ENCODE peak calls at places on chromosomes 6 and 20, in seven cellular contexts. One of them, this sample, is unnamed.

GRCh38 chr20:47232518-47232917 is 124.0 kb downstream of the ZMYND8 start:
- DNase-seq in IMR-90: no peak
- DNase-seq in H1: no peak
- DNase-seq in mesendoderm: no peak
- DNase-seq in H9: no peak
- DNase-seq in neuronal stem cell: no peak
- DNase-seq in mesenchymal stem cell: no peak
- DNase-seq in this sample: no peak

GRCh38 chr6:18471232-18471964 is 84.2 kb downstream of the RNF144B start:
- DNase-seq in IMR-90: no peak
- DNase-seq in H1: no peak
- DNase-seq in mesendoderm: no peak
- DNase-seq in H9: no peak
- DNase-seq in neuronal stem cell: no peak
- DNase-seq in mesenchymal stem cell: no peak
- DNase-seq in this sample: no peak

GRCh38 chr6:161133973-161134372 is 139.9 kb downstream of the AGPAT4 start:
- DNase-seq in IMR-90: no peak
- DNase-seq in H1: no peak
- DNase-seq in mesendoderm: no peak
- DNase-seq in H9: no peak
- DNase-seq in neuronal stem cell: no peak
- DNase-seq in mesenchymal stem cell: no peak
- DNase-seq in this sample: no peak

GRCh38 chr20:19735446-19735845 is 22.6 kb upstream of the RIN2 start:
- DNase-seq in IMR-90: peak; percentile 73
- DNase-seq in H1: no peak
- DNase-seq in mesendoderm: peak; percentile 73
- DNase-seq in H9: peak; percentile 48
- DNase-seq in neuronal stem cell: no peak
- DNase-seq in mesenchymal stem cell: peak; percentile 90
- DNase-seq in this sample: peak; percentile 62

GRCh38 chr6:1758076-1758679 is 148.5 kb downstream of the FOXC1 start:
- DNase-seq in IMR-90: peak; percentile 36
- DNase-seq in H1: no peak
- DNase-seq in mesendoderm: peak; percentile 91
- DNase-seq in H9: no peak
- DNase-seq in neuronal stem cell: no peak
- DNase-seq in mesenchymal stem cell: no peak
- DNase-seq in this sample: no peak

GRCh38 chr20:78338-78737 is 9.1 kb upstream of the DEFB125 start:
- DNase-seq in IMR-90: no peak
- DNase-seq in H1: no peak
- DNase-seq in mesendoderm: no peak
- DNase-seq in H9: no peak
- DNase-seq in neuronal stem cell: no peak
- DNase-seq in mesenchymal stem cell: no peak
- DNase-seq in this sample: no peak

GRCh38 chr20:34907616-34908469 is 31.4 kb downstream of the ACSS2 start:
- DNase-seq in IMR-90: peak; percentile 92
- DNase-seq in H1: no peak
- DNase-seq in mesendoderm: no peak
- DNase-seq in H9: no peak
- DNase-seq in neuronal stem cell: no peak
- DNase-seq in mesenchymal stem cell: peak; percentile 94
- DNase-seq in this sample: no peak

GRCh38 chr6:100461273-100461919 is 3.3 kb downstream of the SIM1 start:
- DNase-seq in IMR-90: no peak
- DNase-seq in H1: no peak
- DNase-seq in mesendoderm: peak; percentile 60
- DNase-seq in H9: peak; percentile 69
- DNase-seq in neuronal stem cell: peak; percentile 59
- DNase-seq in mesenchymal stem cell: peak; percentile 41
- DNase-seq in this sample: peak; percentile 26

GRCh38 chr20:47713163-47713562 is 72.1 kb downstream of the SULF2 start:
- DNase-seq in IMR-90: no peak
- DNase-seq in H1: no peak
- DNase-seq in mesendoderm: no peak
- DNase-seq in H9: no peak
- DNase-seq in neuronal stem cell: no peak
- DNase-seq in mesenchymal stem cell: no peak
- DNase-seq in this sample: no peak

GRCh38 chr6:149779644-149779963 is 30.1 kb downstream of the PCMT1 start:
- DNase-seq in IMR-90: no peak
- DNase-seq in H1: no peak
- DNase-seq in mesendoderm: no peak
- DNase-seq in H9: no peak
- DNase-seq in neuronal stem cell: no peak
- DNase-seq in mesenchymal stem cell: no peak
- DNase-seq in this sample: peak; percentile 46

GRCh38 chr6:162181741-162182401 is 545.7 kb downstream of the PRKN start:
- DNase-seq in IMR-90: no peak
- DNase-seq in H1: no peak
- DNase-seq in mesendoderm: no peak
- DNase-seq in H9: no peak
- DNase-seq in neuronal stem cell: no peak
- DNase-seq in mesenchymal stem cell: no peak
- DNase-seq in this sample: peak; percentile 20

GRCh38 chr6:23176883-23177282 is 607.5 kb downstream of the HDGFL1 start:
- DNase-seq in IMR-90: no peak
- DNase-seq in H1: no peak
- DNase-seq in mesendoderm: no peak
- DNase-seq in H9: no peak
- DNase-seq in neuronal stem cell: no peak
- DNase-seq in mesenchymal stem cell: no peak
- DNase-seq in this sample: peak; percentile 33

GRCh38 chr6:112701201-112701600 is 354.1 kb downstream of the RFPL4B start:
- DNase-seq in IMR-90: peak; percentile 62
- DNase-seq in H1: no peak
- DNase-seq in mesendoderm: peak; percentile 4
- DNase-seq in H9: no peak
- DNase-seq in neuronal stem cell: no peak
- DNase-seq in mesenchymal stem cell: peak; percentile 18
- DNase-seq in this sample: no peak

GRCh38 chr6:136955123-136955522 is 33.0 kb downstream of the SLC35D3 start:
- DNase-seq in IMR-90: no peak
- DNase-seq in H1: no peak
- DNase-seq in mesendoderm: no peak
- DNase-seq in H9: no peak
- DNase-seq in neuronal stem cell: no peak
- DNase-seq in mesenchymal stem cell: no peak
- DNase-seq in this sample: no peak

GRCh38 chr20:6654490-6655247 is 112.8 kb upstream of the BMP2 start:
- DNase-seq in IMR-90: no peak
- DNase-seq in H1: no peak
- DNase-seq in mesendoderm: no peak
- DNase-seq in H9: no peak
- DNase-seq in neuronal stem cell: no peak
- DNase-seq in mesenchymal stem cell: peak; percentile 72
- DNase-seq in this sample: no peak

GRCh38 chr6:151196571-151196970 is 43.2 kb upstream of the AKAP12 start:
- DNase-seq in IMR-90: peak; percentile 66
- DNase-seq in H1: no peak
- DNase-seq in mesendoderm: no peak
- DNase-seq in H9: no peak
- DNase-seq in neuronal stem cell: no peak
- DNase-seq in mesenchymal stem cell: peak; percentile 75
- DNase-seq in this sample: peak; percentile 59

DNA sequence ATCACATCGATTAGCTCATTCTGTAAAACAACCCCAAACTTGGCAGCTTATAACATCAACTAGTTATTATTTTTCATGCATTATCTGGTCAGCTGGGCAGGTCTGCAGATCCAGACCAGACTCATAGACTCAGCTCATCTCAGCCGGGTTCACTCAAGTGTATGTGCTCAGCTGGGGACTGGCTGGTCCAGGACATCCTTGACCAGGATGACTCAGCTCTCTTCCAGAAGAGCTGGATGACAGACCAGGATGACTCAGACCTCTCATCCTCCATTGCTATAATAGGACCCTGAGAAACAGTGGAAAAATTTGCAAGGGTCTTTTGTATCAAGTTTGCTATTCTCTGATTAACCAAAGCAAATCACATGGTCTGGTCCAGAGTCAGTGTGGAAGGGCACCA is 312.5 kb upstream of the PLCB4 start:
- DNase-seq in IMR-90: peak; percentile 96
- DNase-seq in H1: no peak
- DNase-seq in mesendoderm: peak; percentile 69
- DNase-seq in H9: no peak
- DNase-seq in neuronal stem cell: no peak
- DNase-seq in mesenchymal stem cell: peak; percentile 94
- DNase-seq in this sample: no peak
- H2BK5ac ChIP-seq in IMR-90: peak overlapping the region; percentile 69
- H2BK5ac ChIP-seq in H1: no peak overlapping the region
- H2BK5ac ChIP-seq in mesendoderm: no peak overlapping the region
- H2BK5ac ChIP-seq in H9: no peak overlapping the region
- H2BK5ac ChIP-seq in neuronal stem cell: no peak overlapping the region
- H2BK5ac ChIP-seq in mesenchymal stem cell: no peak overlapping the region
- H2BK5ac ChIP-seq in this sample: no peak overlapping the region

GRCh38 chr6:32742374-32742773 is 1.2 kb downstream of the HLA-DQA2 start:
- DNase-seq in IMR-90: no peak
- DNase-seq in H1: no peak
- DNase-seq in mesendoderm: no peak
- DNase-seq in H9: no peak
- DNase-seq in neuronal stem cell: no peak
- DNase-seq in mesenchymal stem cell: no peak
- DNase-seq in this sample: no peak
- H2BK5ac ChIP-seq in IMR-90: no peak overlapping the region
- H2BK5ac ChIP-seq in H1: no peak overlapping the region
- H2BK5ac ChIP-seq in mesendoderm: no peak overlapping the region
- H2BK5ac ChIP-seq in H9: no peak overlapping the region
- H2BK5ac ChIP-seq in neuronal stem cell: no peak overlapping the region
- H2BK5ac ChIP-seq in mesenchymal stem cell: no peak overlapping the region
- H2BK5ac ChIP-seq in this sample: no peak overlapping the region

DNA sequence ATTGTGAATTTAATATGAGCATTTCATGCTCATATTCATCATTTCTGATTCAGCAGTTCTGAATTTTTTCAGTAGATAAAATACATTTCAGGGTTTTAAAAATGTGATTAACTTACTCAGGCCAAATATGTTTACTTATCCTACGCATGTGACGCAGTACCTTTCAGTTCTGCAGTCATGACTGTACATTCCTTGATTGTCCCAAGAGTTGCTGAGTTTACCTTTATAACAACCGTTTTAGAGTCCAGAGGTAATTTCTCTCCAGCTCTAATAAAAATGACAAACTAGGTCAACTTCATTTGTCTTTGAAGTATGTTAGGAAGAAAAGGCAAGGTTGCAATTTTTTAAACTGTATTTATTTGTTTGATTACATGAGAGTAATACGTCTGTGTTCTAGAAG is 38.7 kb upstream of the UBR2 start:
- DNase-seq in IMR-90: no peak
- DNase-seq in H1: no peak
- DNase-seq in mesendoderm: no peak
- DNase-seq in H9: no peak
- DNase-seq in neuronal stem cell: no peak
- DNase-seq in mesenchymal stem cell: no peak
- DNase-seq in this sample: no peak
- H2BK5ac ChIP-seq in IMR-90: no peak overlapping the region
- H2BK5ac ChIP-seq in H1: no peak overlapping the region
- H2BK5ac ChIP-seq in mesendoderm: no peak overlapping the region
- H2BK5ac ChIP-seq in H9: no peak overlapping the region
- H2BK5ac ChIP-seq in neuronal stem cell: no peak overlapping the region
- H2BK5ac ChIP-seq in mesenchymal stem cell: no peak overlapping the region
- H2BK5ac ChIP-seq in this sample: no peak overlapping the region

GRCh38 chr20:14401479-14402138 is 64.2 kb upstream of the FLRT3 start:
- DNase-seq in IMR-90: no peak
- DNase-seq in H1: no peak
- DNase-seq in mesendoderm: no peak
- DNase-seq in H9: no peak
- DNase-seq in neuronal stem cell: peak; percentile 23
- DNase-seq in mesenchymal stem cell: no peak
- DNase-seq in this sample: no peak
- H2BK5ac ChIP-seq in IMR-90: no peak overlapping the region
- H2BK5ac ChIP-seq in H1: no peak overlapping the region
- H2BK5ac ChIP-seq in mesendoderm: no peak overlapping the region
- H2BK5ac ChIP-seq in H9: no peak overlapping the region
- H2BK5ac ChIP-seq in neuronal stem cell: no peak overlapping the region
- H2BK5ac ChIP-seq in mesenchymal stem cell: no peak overlapping the region
- H2BK5ac ChIP-seq in this sample: no peak overlapping the region

DNA sequence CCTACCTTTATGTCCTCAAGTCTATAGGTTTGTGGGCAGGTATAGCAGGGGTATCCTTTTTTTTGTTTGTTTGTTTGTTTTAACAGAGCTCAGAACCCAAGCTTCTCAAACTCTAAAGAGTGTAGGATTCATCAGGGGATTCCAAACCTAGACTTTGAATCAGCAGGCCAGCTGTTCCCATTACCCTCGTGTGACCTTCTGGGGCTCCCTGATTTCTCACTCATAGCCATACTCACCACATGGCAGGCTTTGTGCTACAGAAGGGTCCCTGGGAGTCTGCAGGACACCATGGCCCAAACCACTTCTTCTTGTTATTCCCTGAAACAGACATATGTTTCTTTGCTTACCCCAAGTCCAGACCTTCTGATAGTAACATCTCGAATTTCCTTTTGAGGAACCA is 350.8 kb upstream of the TSHZ2 start:
- DNase-seq in IMR-90: no peak
- DNase-seq in H1: no peak
- DNase-seq in mesendoderm: no peak
- DNase-seq in H9: no peak
- DNase-seq in neuronal stem cell: no peak
- DNase-seq in mesenchymal stem cell: no peak
- DNase-seq in this sample: no peak
- H2BK5ac ChIP-seq in IMR-90: no peak overlapping the region
- H2BK5ac ChIP-seq in H1: no peak overlapping the region
- H2BK5ac ChIP-seq in mesendoderm: no peak overlapping the region
- H2BK5ac ChIP-seq in H9: no peak overlapping the region
- H2BK5ac ChIP-seq in neuronal stem cell: no peak overlapping the region
- H2BK5ac ChIP-seq in mesenchymal stem cell: no peak overlapping the region
- H2BK5ac ChIP-seq in this sample: no peak overlapping the region

GRCh38 chr6:125188037-125188436 is 34.5 kb downstream of the TPD52L1 start:
- DNase-seq in IMR-90: peak; percentile 77
- DNase-seq in H1: no peak
- DNase-seq in mesendoderm: no peak
- DNase-seq in H9: no peak
- DNase-seq in neuronal stem cell: no peak
- DNase-seq in mesenchymal stem cell: peak; percentile 82
- DNase-seq in this sample: peak; percentile 51

GRCh38 chr6:125188594-125189203 is 35.1 kb downstream of the TPD52L1 start:
- DNase-seq in IMR-90: no peak
- DNase-seq in H1: no peak
- DNase-seq in mesendoderm: no peak
- DNase-seq in H9: no peak
- DNase-seq in neuronal stem cell: no peak
- DNase-seq in mesenchymal stem cell: no peak
- DNase-seq in this sample: no peak

GRCh38 chr6:125182237-125183018 is 28.9 kb downstream of the TPD52L1 start:
- DNase-seq in IMR-90: no peak
- DNase-seq in H1: no peak
- DNase-seq in mesendoderm: no peak
- DNase-seq in H9: no peak
- DNase-seq in neuronal stem cell: no peak
- DNase-seq in mesenchymal stem cell: no peak
- DNase-seq in this sample: no peak

GRCh38 chr6:125183391-125183790 is 29.8 kb downstream of the TPD52L1 start:
- DNase-seq in IMR-90: no peak
- DNase-seq in H1: no peak
- DNase-seq in mesendoderm: no peak
- DNase-seq in H9: no peak
- DNase-seq in neuronal stem cell: no peak
- DNase-seq in mesenchymal stem cell: peak; percentile 44
- DNase-seq in this sample: no peak
- H2BK5ac ChIP-seq in IMR-90: no peak overlapping the region
- H2BK5ac ChIP-seq in H1: no peak overlapping the region
- H2BK5ac ChIP-seq in mesendoderm: no peak overlapping the region
- H2BK5ac ChIP-seq in H9: no peak overlapping the region
- H2BK5ac ChIP-seq in neuronal stem cell: no peak overlapping the region
- H2BK5ac ChIP-seq in mesenchymal stem cell: peak overlapping the region; percentile 68
- H2BK5ac ChIP-seq in this sample: no peak overlapping the region